ENCODE peak calls at places on chromosomes 13 and 19, in seven cellular contexts. C, V, O, A, D, P and J are unnamed samples.

GRCh38 chr19:22619932-22620331 is 14.2 kb upstream of the ZNF492 start:
- DNase-seq in C (no peak), V (no peak), O (no peak), A (no peak), D (no peak), P (no peak), J (no peak)

GRCh38 chr19:51091126-51091525 is 8.4 kb upstream of the KLK14 start:
- DNase-seq in C (no peak), V (no peak), O (no peak), A (no peak), D (no peak), P (no peak), J (no peak)

GRCh38 chr13:26503826-26504594 is 53.5 kb upstream of the WASF3 start:
- DNase-seq in C (no peak), V (no peak), O (no peak), A (no peak), D (no peak), P (no peak), J (no peak)

GRCh38 chr19:36973021-36973843 is 57.1 kb downstream of the ZNF568 start:
- DNase-seq in C (peak; percentile 93), V (peak; percentile 39), O (peak; percentile 71), A (no peak), D (peak; percentile 95), P (peak; percentile 78), J (peak; percentile 86)

GRCh38 chr19:27872370-27872769 is 1340.6 kb downstream of the UQCRFS1 start:
- DNase-seq in C (no peak), V (no peak), O (no peak), A (no peak), D (no peak), P (no peak), J (no peak)

GRCh38 chr13:43132911-43133310 is 109.5 kb downstream of the DNAJC15 start:
- DNase-seq in C (no peak), V (no peak), O (no peak), A (no peak), D (no peak), P (no peak), J (no peak)

GRCh38 chr13:84126671-84127171 is 244.4 kb upstream of the SLITRK1 start:
- DNase-seq in C (no peak), V (no peak), O (peak; percentile 4), A (no peak), D (peak; percentile 13), P (no peak), J (no peak)

GRCh38 chr19:20558011-20558410 is 7.6 kb downstream of the ZNF737 start:
- DNase-seq in C (no peak), V (no peak), O (no peak), A (peak; percentile 79), D (peak; percentile 58), P (no peak), J (no peak)

GRCh38 chr13:42990147-42990990 is 1.7 kb downstream of the EPSTI1 start:
- DNase-seq in C (no peak), V (no peak), O (no peak), A (no peak), D (no peak), P (no peak), J (no peak)

GRCh38 chr13:37179646-37180045 is 74.2 kb upstream of the CSNK1A1L start:
- DNase-seq in C (no peak), V (no peak), O (peak; percentile 64), A (no peak), D (no peak), P (no peak), J (no peak)

GRCh38 chr19:9645466-9645865 is 24.4 kb upstream of the ZNF561 start:
- DNase-seq in C (no peak), V (no peak), O (no peak), A (no peak), D (no peak), P (no peak), J (no peak)

GRCh38 chr19:55473613-55474012 is 2.8 kb upstream of the ZNF628 start:
- DNase-seq in C (no peak), V (no peak), O (no peak), A (no peak), D (no peak), P (no peak), J (no peak)

GRCh38 chr13:85864963-85865530 is 65.8 kb upstream of the SLITRK6 start:
- DNase-seq in C (no peak), V (no peak), O (peak; percentile 1), A (no peak), D (no peak), P (no peak), J (no peak)

GRCh38 chr13:104015646-104016396 is 949.6 kb upstream of the SLC10A2 start:
- DNase-seq in C (no peak), V (no peak), O (peak; percentile 96), A (no peak), D (no peak), P (no peak), J (no peak)

GRCh38 chr19:13825489-13826475 is 30.5 kb downstream of the ZSWIM4 start:
- DNase-seq in C (no peak), V (no peak), O (no peak), A (peak; percentile 91), D (peak; percentile 72), P (no peak), J (no peak)

GRCh38 chr13:33110386-33110712 is 94.1 kb downstream of the KL start:
- DNase-seq in C (no peak), V (no peak), O (no peak), A (no peak), D (no peak), P (no peak), J (no peak)
- H3K27ac ChIP-seq in C (peak overlapping the region; percentile 72), V (no peak overlapping the region), O (peak overlapping the region; percentile 74), A (no peak overlapping the region), D (peak overlapping the region; percentile 60), P (peak overlapping the region; percentile 50), J (peak overlapping the region; percentile 62)

GRCh38 chr19:44757057-44757734 is 8.7 kb downstream of the BCL3 start:
- DNase-seq in C (peak; percentile 90), V (no peak), O (peak; percentile 72), A (peak; percentile 66), D (peak; percentile 94), P (peak; percentile 79), J (no peak)

GRCh38 chr19:44759083-44759804 is 10.7 kb downstream of the BCL3 start:
- DNase-seq in C (no peak), V (no peak), O (no peak), A (no peak), D (peak; percentile 63), P (no peak), J (no peak)

GRCh38 chr19:44756089-44756562 is 7.6 kb downstream of the BCL3 start:
- DNase-seq in C (no peak), V (no peak), O (no peak), A (no peak), D (no peak), P (no peak), J (no peak)

GRCh38 chr19:44758596-44758995 is 10.1 kb downstream of the BCL3 start:
- DNase-seq in C (no peak), V (no peak), O (no peak), A (peak; percentile 78), D (peak; percentile 78), P (no peak), J (no peak)

DNA sequence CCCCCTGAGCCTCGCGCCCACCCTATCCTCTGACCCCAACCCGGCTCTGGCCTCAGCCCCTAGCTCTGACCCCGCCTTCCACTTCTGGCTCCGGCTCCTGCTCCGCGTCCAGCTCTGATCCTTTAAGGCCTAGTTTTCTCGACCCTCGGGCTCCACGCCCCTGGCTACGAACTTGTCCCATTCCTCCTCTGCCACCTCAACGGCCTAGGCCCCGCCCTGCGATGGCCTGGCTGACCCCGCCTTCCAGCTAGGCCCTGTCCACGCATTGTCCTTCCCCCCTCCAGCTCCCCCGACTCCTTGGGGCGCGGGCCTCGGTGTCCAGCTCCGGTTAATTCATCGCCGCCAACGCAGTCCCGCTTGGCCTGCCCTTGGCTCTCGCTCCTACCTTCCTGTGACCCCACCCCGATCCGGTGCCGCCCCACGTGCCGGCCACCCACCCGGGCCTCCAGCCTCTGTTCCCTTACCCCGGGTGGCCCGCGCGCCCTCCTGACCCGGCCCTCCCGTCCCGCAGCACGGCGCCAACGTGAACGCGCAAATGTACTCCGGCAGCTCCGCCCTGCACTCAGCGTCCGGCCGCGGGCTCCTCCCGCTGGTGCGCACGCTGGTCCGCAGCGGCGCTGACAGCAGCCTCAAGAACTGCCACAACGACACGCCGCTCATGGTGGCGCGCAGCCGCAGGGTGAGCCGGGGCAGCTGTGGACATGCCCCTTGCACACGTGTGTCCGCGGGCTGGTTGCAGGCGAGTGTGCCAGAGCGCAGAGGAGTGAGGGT is 9.4 kb downstream of the BCL3 start:
- DNase-seq in C (peak; percentile 82), V (no peak), O (no peak), A (peak; percentile 77), D (peak; percentile 95), P (peak; percentile 77), J (peak; percentile 80)
- H3K4me3 ChIP-seq in C (peak overlapping the region; percentile 1), V (no peak overlapping the region), O (peak overlapping the region; percentile 63), A (peak overlapping the region; percentile 42), D (peak overlapping the region; percentile 25), P (peak overlapping the region; percentile 61), J (peak overlapping the region; percentile 52)

GRCh38 chr19:2970201-2970838 is 7.0 kb upstream of the TLE6 start:
- DNase-seq in C (no peak), V (no peak), O (peak; percentile 6), A (no peak), D (no peak), P (no peak), J (no peak)

GRCh38 chr19:2977001-2977685 is at the start of gene TLE6:
- DNase-seq in C (peak; percentile 98), V (peak; percentile 83), O (peak; percentile 79), A (peak; percentile 97), D (peak; percentile 99), P (peak; percentile 93), J (peak; percentile 97)

GRCh38 chr19:2976609-2977000 is 759 bp upstream of the TLE6 start:
- DNase-seq in C (no peak), V (no peak), O (no peak), A (no peak), D (no peak), P (no peak), J (no peak)

GRCh38 chr19:2974342-2974932 is 2.9 kb upstream of the TLE6 start:
- DNase-seq in C (peak; percentile 70), V (no peak), O (peak; percentile 13), A (no peak), D (peak; percentile 74), P (peak; percentile 81), J (peak; percentile 64)

DNA sequence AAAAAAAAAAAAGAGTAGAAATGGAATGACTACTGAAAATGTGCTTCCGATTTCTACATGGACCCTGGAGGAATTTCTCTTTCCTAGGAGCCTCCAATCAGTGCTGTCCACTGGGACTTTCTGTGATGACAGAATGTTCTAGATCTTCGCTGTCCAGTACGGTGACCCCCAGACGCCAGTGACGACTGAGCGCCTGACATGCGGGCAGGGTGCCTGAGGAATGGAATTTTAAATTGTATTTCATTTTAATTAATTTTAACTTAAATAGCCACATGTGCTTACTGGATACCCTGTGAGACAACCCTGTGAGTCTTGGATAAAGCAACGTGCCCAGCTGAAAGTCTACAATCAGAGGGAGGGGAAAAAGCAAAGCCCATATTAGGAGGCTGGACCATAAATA is 4.1 kb upstream of the TLE6 start:
- DNase-seq in C (no peak), V (no peak), O (no peak), A (no peak), D (peak; percentile 87), P (peak; percentile 73), J (no peak)
- H3K27ac ChIP-seq in C (no peak overlapping the region), V (no peak overlapping the region), O (no peak overlapping the region), A (no peak overlapping the region), D (peak overlapping the region; percentile 79), P (peak overlapping the region; percentile 10), J (peak overlapping the region; percentile 82)

DNA sequence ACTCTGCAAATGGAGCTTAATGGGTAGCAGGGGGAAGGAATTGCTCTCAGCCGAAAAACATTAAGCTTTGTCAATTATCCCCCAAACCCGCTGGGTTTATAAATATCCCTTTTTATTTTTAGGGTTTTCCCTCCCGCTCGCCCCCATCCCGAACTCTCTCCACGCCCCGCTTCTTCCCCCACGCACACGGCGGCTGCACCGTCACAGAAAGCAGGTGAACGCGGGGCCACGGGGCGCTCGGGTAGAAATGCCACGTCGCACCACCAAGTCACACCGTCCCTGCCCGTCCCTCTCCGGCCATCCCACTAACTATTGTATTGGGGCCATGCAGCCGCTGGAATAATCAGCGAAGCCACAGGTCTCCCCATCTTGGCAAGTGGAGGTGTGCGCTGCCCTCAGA is 3.5 kb downstream of the PTPRS start:
- DNase-seq in C (no peak), V (no peak), O (no peak), A (no peak), D (no peak), P (no peak), J (no peak)
- H3K4me3 ChIP-seq in C (no peak overlapping the region), V (no peak overlapping the region), O (no peak overlapping the region), A (no peak overlapping the region), D (no peak overlapping the region), P (no peak overlapping the region), J (no peak overlapping the region)